ENCODE peak calls at places on chromosomes 4 and X, in five cellular contexts. X is T-helper 9 cell, K is anterior cingulate cortex, S is choroid plexus epithelial cell, M is brain pericyte. U is an unnamed sample.

GRCh38 chrX:40938418-40938817 is 146.8 kb upstream of the USP9X start:
- DNase-seq in M (no peak), X (no peak), K (no peak), S (peak; percentile 51), U (no peak)

GRCh38 chr4:77913353-77913752 is 50.7 kb downstream of the MRPL1 start:
- DNase-seq in S (no peak), M (no peak), X (no peak), K (no peak), U (no peak)

GRCh38 chr4:166324321-166324720 is 451.3 kb downstream of the TLL1 start:
- DNase-seq in S (peak; percentile 54), K (no peak), M (no peak), X (no peak), U (peak; percentile 15)

GRCh38 chr4:123399638-123400358 is 3.2 kb downstream of the SPRY1 start:
- DNase-seq in X (no peak), M (no peak), K (peak; percentile 33), S (peak; percentile 58), U (peak; percentile 59)

GRCh38 chrX:136163694-136164093 is 16.4 kb downstream of the FHL1 start:
- DNase-seq in X (no peak), K (no peak), S (no peak), M (no peak), U (no peak)

GRCh38 chr4:29307256-29307655 is 1412.9 kb upstream of the PCDH7 start:
- DNase-seq in M (no peak), S (no peak), K (no peak), X (no peak), U (no peak)

GRCh38 chr4:107862658-107863057 is 37.9 kb downstream of the SGMS2 start:
- DNase-seq in X (no peak), K (no peak), S (peak; percentile 81), M (no peak), U (peak; percentile 68)

GRCh38 chrX:2410279-2411020 is 90.3 kb downstream of the DHRSX start:
- DNase-seq in M (no peak), X (no peak), K (no peak), S (no peak), U (no peak)

GRCh38 chrX:54615109-54615508 is 85.1 kb downstream of the GNL3L start:
- DNase-seq in S (no peak), M (no peak), X (no peak), K (no peak), U (no peak)

GRCh38 chr4:13907255-13907751 is 279.8 kb upstream of the BOD1L1 start:
- DNase-seq in M (peak; percentile 88), S (peak; percentile 98), X (no peak), K (no peak), U (peak; percentile 98)